ENCODE peak calls at places on chromosomes 6 and 20, in four cellular contexts. One of them, this sample, is unnamed.
A peak's percentile ranks its signal among the peaks of the same experiment; 100 is the strongest.

GRCh38 chr20:33884633-33885032 is 73.5 kb downstream of the CHMP4B start:
- DNase-seq in ELF-1: no peak
- DNase-seq in WTC11: no peak
- DNase-seq in mucosa of descending colon: no peak
- DNase-seq in this sample: no peak

GRCh38 chr6:52304917-52305316 is 20.4 kb upstream of the MCM3 start:
- DNase-seq in ELF-1: no peak
- DNase-seq in WTC11: no peak
- DNase-seq in mucosa of descending colon: no peak
- DNase-seq in this sample: no peak

GRCh38 chr6:26408828-26409730 is 7.0 kb downstream of the BTN3A1 start:
- DNase-seq in ELF-1: no peak
- DNase-seq in WTC11: peak; percentile 33
- DNase-seq in mucosa of descending colon: no peak
- DNase-seq in this sample: no peak

GRCh38 chr6:147738516-147739187 is 230.2 kb downstream of the SAMD5 start:
- DNase-seq in ELF-1: no peak
- DNase-seq in WTC11: no peak
- DNase-seq in mucosa of descending colon: no peak
- DNase-seq in this sample: no peak

GRCh38 chr20:4026093-4026601 is 10.8 kb upstream of the RNF24 start:
- DNase-seq in ELF-1: peak; percentile 61
- DNase-seq in WTC11: no peak
- DNase-seq in mucosa of descending colon: no peak
- DNase-seq in this sample: no peak

GRCh38 chr20:77231-77630 is 10.2 kb upstream of the DEFB125 start:
- DNase-seq in ELF-1: no peak
- DNase-seq in WTC11: no peak
- DNase-seq in mucosa of descending colon: no peak
- DNase-seq in this sample: no peak

GRCh38 chr6:97591955-97592354 is 308.9 kb upstream of the MMS22L start:
- DNase-seq in ELF-1: peak; percentile 65
- DNase-seq in WTC11: peak; percentile 57
- DNase-seq in mucosa of descending colon: no peak
- DNase-seq in this sample: no peak

GRCh38 chr6:56816393-56816792 is 138.5 kb upstream of the BEND6 start:
- DNase-seq in ELF-1: no peak
- DNase-seq in WTC11: no peak
- DNase-seq in mucosa of descending colon: no peak
- DNase-seq in this sample: no peak

GRCh38 chr6:13924146-13924948 is 405 bp upstream of the RNF182 start:
- DNase-seq in ELF-1: peak; percentile 74
- DNase-seq in WTC11: peak; percentile 71
- DNase-seq in mucosa of descending colon: no peak
- DNase-seq in this sample: peak; percentile 61

GRCh38 chr6:166579234-166579575 is 7.3 kb downstream of the RAMACL start:
- DNase-seq in ELF-1: no peak
- DNase-seq in WTC11: no peak
- DNase-seq in mucosa of descending colon: no peak
- DNase-seq in this sample: no peak

GRCh38 chr20:57620999-57621398 is 773 bp upstream of the ZBP1 start:
- DNase-seq in ELF-1: no peak
- DNase-seq in WTC11: no peak
- DNase-seq in mucosa of descending colon: no peak
- DNase-seq in this sample: peak; percentile 71

GRCh38 chr6:42028234-42029061 is 21.9 kb upstream of the TAF8 start:
- DNase-seq in ELF-1: peak; percentile 80
- DNase-seq in WTC11: no peak
- DNase-seq in mucosa of descending colon: no peak
- DNase-seq in this sample: no peak